ENCODE peak calls at places on chromosomes 3 and 15, in four cellular contexts. Y, A, P and H are unnamed samples.

GRCh38 chr3:47266709-47267489 is 15.7 kb downstream of the KIF9 start:
- DNase-seq in P (no peak), Y (peak), A (no peak), H (peak)

GRCh38 chr3:46700772-46701171 is 420 bp upstream of the TMIE start:
- DNase-seq in Y (no peak), A (no peak), P (no peak), H (peak)

GRCh38 chr15:89164712-89165211 is 56.6 kb downstream of the RLBP1 start:
- DNase-seq in P (no peak), Y (no peak), A (no peak), H (no peak)

GRCh38 chr3:15750143-15750542 is 47.6 kb downstream of the ANKRD28 start:
- DNase-seq in Y (no peak), P (no peak), A (no peak), H (no peak)

GRCh38 chr3:41334426-41334825 is 135.1 kb downstream of the CTNNB1 start:
- DNase-seq in Y (no peak), P (no peak), A (no peak), H (no peak)

GRCh38 chr3:178352300-178353021 is 183.8 kb upstream of the KCNMB2 start:
- DNase-seq in A (peak), P (no peak), Y (no peak), H (peak)

GRCh38 chr3:194472290-194472920 is 14.4 kb downstream of the ATP13A3 start:
- DNase-seq in P (peak), Y (peak), A (peak), H (peak)

GRCh38 chr3:171121801-171122200 is 95.3 kb upstream of the SLC2A2 start:
- DNase-seq in A (no peak), P (no peak), Y (no peak), H (no peak)